ENCODE peak calls at places on chromosome 18, in five cellular contexts. Y is GM12892, N is ovary, Z is body of pancreas, B is adrenal gland. Q is an unnamed sample.

GRCh38 chr18:22566703-22567420 is 149.1 kb upstream of the CTAGE1 start:
- DNase-seq in Z (no peak), B (no peak), Y (no peak), N (no peak), Q (no peak)

GRCh38 chr18:36828630-36829361 is at the start of the genes KIAA1328 and TPGS2:
- DNase-seq in B (peak; percentile 90), N (peak; percentile 89), Y (peak; percentile 85), Z (peak; percentile 87), Q (peak; percentile 71)

GRCh38 chr18:44181951-44182350 is 498.7 kb upstream of the SETBP1 start:
- DNase-seq in Y (no peak), Z (no peak), N (no peak), B (no peak), Q (no peak)

GRCh38 chr18:46675112-46675511 is 18.1 kb upstream of the LOXHD1 start:
- DNase-seq in Y (no peak), N (no peak), Z (no peak), B (no peak), Q (no peak)

GRCh38 chr18:23498877-23499570 is 4.3 kb upstream of the RMC1 start:
- DNase-seq in Z (peak; percentile 78), N (peak; percentile 75), Y (no peak), B (peak; percentile 87), Q (peak; percentile 47)

GRCh38 chr18:69945220-69946114 is 2.2 kb downstream of the CD226 start:
- DNase-seq in B (no peak), N (no peak), Z (no peak), Y (no peak), Q (no peak)

GRCh38 chr18:30945769-30946168 is 96.8 kb downstream of the DSC3 start:
- DNase-seq in Y (no peak), N (no peak), B (no peak), Z (no peak), Q (no peak)

GRCh38 chr18:59846814-59847490 is 52.8 kb upstream of the PMAIP1 start:
- DNase-seq in B (no peak), Z (no peak), Y (peak; percentile 64), N (no peak), Q (no peak)

GRCh38 chr18:36284671-36285295 is 12.7 kb upstream of the FHOD3 start:
- DNase-seq in N (no peak), Z (peak; percentile 62), Y (no peak), B (peak; percentile 74), Q (no peak)

GRCh38 chr18:55541571-55541970 is 46.4 kb downstream of the TCF4 start:
- DNase-seq in B (no peak), Y (no peak), Z (no peak), N (no peak), Q (no peak)

GRCh38 chr18:40210696-40211095 is 1744.3 kb upstream of the PIK3C3 start:
- DNase-seq in B (no peak), N (no peak), Y (no peak), Z (no peak), Q (no peak)

GRCh38 chr18:23354625-23355024 is 98.5 kb upstream of the RIOK3 start:
- DNase-seq in Y (no peak), Z (no peak), N (no peak), B (no peak), Q (no peak)

GRCh38 chr18:21803495-21803894 is 62.9 kb downstream of the MIB1 start:
- DNase-seq in B (no peak), Y (no peak), N (no peak), Z (no peak), Q (no peak)

GRCh38 chr18:55236150-55236931 is 277.1 kb upstream of the CCDC68 start:
- DNase-seq in Y (no peak), N (no peak), B (no peak), Z (peak; percentile 10), Q (no peak)

GRCh38 chr18:37962316-37962966 is 396.8 kb upstream of the CELF4 start:
- DNase-seq in Y (no peak), Z (no peak), B (no peak), N (no peak), Q (no peak)

DNA sequence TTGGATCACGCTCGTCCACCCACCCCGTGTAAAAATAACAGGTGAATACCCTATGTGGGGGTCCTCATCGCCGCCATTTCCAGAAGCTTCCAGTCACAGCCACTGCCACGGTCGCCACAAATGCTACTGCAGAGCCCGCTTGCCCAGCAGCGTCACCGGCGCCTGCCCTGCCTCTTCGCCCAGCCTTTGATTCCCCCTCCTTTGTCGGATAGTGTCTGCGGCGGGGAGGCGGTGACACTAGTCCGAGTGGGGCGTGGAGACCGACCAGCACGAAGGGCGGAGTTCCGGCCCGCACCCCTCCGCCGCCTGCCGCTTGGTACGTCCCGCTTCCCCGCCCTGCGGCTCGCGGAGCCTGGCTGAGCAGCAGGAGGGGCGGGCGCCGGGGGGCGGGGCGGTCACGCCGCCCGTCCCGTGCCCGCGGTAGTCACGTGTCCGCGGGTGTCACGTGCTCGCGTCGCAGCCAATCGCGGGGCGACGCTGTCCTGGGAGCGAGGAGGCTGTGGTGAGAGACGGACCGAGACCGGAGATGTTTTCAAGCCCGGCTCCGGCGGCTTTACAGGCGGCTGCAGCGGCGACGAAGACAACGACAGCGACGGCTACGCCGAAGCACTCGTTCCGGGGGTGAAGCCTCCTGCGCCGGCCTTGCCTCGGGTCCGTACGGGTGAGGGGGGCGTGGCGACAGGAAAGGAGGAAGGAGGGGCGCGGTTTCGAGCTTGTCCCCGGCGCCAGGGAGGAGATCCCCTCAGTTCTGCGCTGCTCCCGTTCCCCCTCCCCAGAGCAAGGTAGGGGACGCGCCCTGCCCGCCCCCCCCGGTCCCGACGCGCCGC is at the start of gene ANKRD12:
- DNase-seq in B (peak; percentile 98), Y (peak; percentile 90), N (peak; percentile 97), Z (peak; percentile 97), Q (peak; percentile 98)
- TF ChIP-seq POLR2A in B (peak; percentile 97), Y (peak; percentile 66), N (peak; percentile 91), Z (peak; percentile 93), Q (peak; percentile 88)

GRCh38 chr18:58640891-58641610 is 12.2 kb upstream of the ALPK2 start:
- DNase-seq in Z (no peak), N (no peak), B (no peak), Y (no peak), Q (no peak)

GRCh38 chr18:58645398-58645797 is 16.5 kb upstream of the ALPK2 start:
- DNase-seq in Z (no peak), Y (no peak), N (no peak), B (no peak), Q (no peak)

GRCh38 chr18:58640428-58640805 is 11.5 kb upstream of the ALPK2 start:
- DNase-seq in N (no peak), Y (no peak), Z (no peak), B (no peak), Q (no peak)

GRCh38 chr18:58649966-58650816 is 21.1 kb upstream of the MALT1 start:
- DNase-seq in B (no peak), Z (no peak), Y (no peak), N (no peak), Q (no peak)

DNA sequence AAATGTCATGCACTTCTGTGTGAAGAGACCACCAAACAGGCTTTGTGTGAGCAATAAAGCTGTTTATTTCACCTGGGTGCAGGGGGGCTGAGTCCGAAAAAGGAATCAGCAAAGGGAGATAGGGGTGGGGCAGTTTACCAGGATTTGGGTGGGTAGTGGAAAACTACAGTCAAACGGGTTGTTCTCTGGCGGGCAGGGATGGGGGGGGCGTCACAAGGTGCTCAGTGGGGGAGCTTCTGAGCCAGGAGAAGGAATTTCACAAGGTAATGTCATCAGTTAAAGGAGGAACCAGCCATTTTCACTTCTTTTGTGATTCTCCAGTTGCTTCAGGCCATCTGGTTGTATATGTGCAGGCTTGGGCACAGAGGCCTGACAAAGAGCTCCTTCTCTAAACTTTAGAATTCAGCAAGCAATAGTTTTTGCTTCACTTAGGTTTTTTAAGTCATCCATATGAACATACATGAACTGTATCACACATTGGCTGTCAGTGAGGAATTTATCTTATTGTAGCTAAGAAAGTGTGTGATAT is 17.5 kb upstream of the ALPK2 start:
- DNase-seq in N (no peak), B (no peak), Z (no peak), Y (no peak), Q (no peak)
- TF ChIP-seq POLR2A in N (no peak), B (no peak), Z (no peak), Y (no peak), Q (no peak)

GRCh38 chr18:47873625-47874024 is 56.8 kb downstream of the SMAD2 start:
- DNase-seq in B (no peak), Y (no peak), N (no peak), Z (no peak), Q (no peak)

GRCh38 chr18:47877892-47878291 is 52.6 kb downstream of the SMAD2 start:
- DNase-seq in Y (no peak), B (no peak), N (no peak), Z (no peak), Q (no peak)

GRCh38 chr18:47872426-47872825 is 58.0 kb downstream of the SMAD2 start:
- DNase-seq in B (no peak), Y (no peak), Z (no peak), N (no peak), Q (no peak)

GRCh38 chr18:47881042-47881441 is 49.4 kb downstream of the SMAD2 start:
- DNase-seq in Y (no peak), B (no peak), Z (no peak), N (no peak), Q (no peak)

DNA sequence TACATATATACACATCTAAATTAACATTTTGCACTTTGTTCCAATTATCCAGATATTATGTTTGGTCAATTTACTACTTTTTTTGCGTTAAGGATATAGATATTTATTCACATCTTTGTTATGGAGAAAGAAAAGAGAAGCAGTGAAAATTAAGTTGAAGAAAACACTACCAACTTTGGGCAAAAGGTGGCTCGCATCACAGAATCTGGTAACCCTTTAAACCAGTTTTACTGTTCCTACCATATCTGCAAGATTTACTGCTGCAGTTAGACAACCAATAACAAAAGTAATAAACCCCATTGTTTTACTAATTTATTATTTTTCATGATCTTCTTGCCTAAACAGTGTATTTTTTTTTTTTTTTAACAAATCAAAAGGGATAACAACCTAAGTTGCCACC is 53.6 kb downstream of the SMAD2 start:
- DNase-seq in Z (no peak), Y (no peak), N (no peak), B (no peak), Q (no peak)
- TF ChIP-seq POLR2A in Z (no peak), Y (no peak), N (no peak), B (no peak), Q (no peak)

DNA sequence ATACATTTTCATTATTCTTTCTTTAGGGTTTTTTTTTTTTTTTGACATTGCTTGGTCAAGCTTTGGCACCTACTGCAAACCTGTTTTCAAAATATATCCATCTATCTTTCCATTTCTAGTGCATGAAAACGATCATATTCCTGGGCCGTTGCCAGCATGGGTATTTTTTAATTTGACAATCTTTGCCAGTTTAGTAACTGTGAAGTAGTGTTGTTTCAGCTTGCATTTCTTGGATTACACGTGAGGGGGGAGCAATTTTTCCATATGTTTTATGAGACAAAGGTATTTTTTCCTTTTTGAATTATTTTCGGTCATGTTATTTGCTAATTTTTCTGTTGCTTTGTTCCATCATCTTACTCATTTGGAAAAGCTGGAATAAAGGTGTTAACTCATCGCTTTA is 40.9 kb downstream of the TSHZ1 start:
- DNase-seq in Y (no peak), Z (no peak), N (no peak), B (no peak), Q (no peak)
- TF ChIP-seq POLR2A in Y (no peak), Z (no peak), N (no peak), B (no peak), Q (no peak)

Q was measured in breast epithelium.